ENCODE peak calls at places on chromosome 12, in four cellular contexts. A is SK-N-SH, Y is K562, J is HCT116. V is an unnamed sample.

GRCh38 chr12:34396006-34396860 is 373.9 kb downstream of the ALG10 start:
- DNase-seq in A (peak), Y (no peak), J (no peak), V (no peak)

GRCh38 chr12:89949457-89950195 is 241.0 kb upstream of the ATP2B1 start:
- DNase-seq in A (no peak), Y (peak), J (no peak), V (peak)

GRCh38 chr12:62268956-62269355 is 8.8 kb downstream of the USP15 start:
- DNase-seq in A (no peak), Y (no peak), J (no peak), V (no peak)

GRCh38 chr12:34294671-34295365 is 272.5 kb downstream of the ALG10 start:
- DNase-seq in A (no peak), Y (no peak), J (no peak), V (no peak)

GRCh38 chr12:58425481-58426392 is 484.4 kb downstream of the ATP23 start:
- DNase-seq in A (no peak), Y (no peak), J (peak), V (peak)

GRCh38 chr12:89161553-89161952 is 190.7 kb downstream of the DUSP6 start:
- DNase-seq in A (no peak), Y (no peak), J (no peak), V (no peak)

GRCh38 chr12:29639893-29640495 is 142.5 kb upstream of the OVCH1 start:
- DNase-seq in A (no peak), Y (no peak), J (no peak), V (no peak)

GRCh38 chr12:92292016-92292415 is 146.4 kb upstream of the BTG1 start:
- DNase-seq in A (no peak), Y (no peak), J (no peak), V (no peak)

GRCh38 chr12:75921687-75922289 is 109.8 kb downstream of the PHLDA1 start:
- DNase-seq in A (no peak), Y (no peak), J (no peak), V (no peak)

DNA sequence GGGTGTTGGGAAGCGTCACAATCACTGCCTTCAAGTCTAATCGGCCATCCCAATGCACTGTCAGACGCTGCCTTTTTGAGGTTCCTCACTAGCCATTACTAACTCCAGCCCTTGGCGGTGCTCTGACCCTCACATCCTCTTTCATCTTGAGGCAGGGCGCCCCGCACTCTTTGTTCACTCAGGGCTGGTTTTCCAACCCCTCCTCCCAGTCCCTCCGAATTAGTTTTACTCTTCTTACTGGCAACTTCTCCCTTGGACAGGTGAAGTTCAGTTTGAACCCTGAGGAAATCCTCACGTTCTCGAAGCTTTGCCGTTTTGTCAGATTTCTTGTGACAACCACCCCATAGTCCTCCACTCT is 601 bp downstream of the ZC3H10 start:
- DNase-seq in A (no peak), Y (no peak), J (no peak), V (no peak)
- TF ChIP-seq SIN3A in A (no peak), Y (no peak), J (no peak), V (no peak)

DNA sequence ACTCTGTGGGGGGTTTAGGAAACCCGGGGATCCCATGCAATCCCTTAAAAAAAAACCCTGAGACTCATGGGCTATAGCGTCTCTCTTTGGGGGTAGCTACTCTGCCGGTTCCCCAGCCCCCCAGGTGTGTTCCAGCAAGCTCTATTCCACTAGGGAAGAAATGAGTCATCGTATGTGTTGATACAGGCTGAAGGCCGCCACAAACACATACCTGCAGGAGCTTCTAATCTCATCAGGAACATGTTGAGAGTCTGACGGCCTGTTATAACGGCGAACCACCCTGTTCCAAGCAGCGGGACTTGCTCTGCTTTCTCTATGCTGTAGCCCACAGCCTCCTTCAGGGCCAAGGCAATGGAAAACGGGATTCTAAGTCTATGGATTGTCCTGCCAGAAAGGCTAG is 981 bp upstream of the KRT5 start:
- DNase-seq in A (no peak), Y (peak), J (peak), V (no peak)
- H3K27ac ChIP-seq in A (no peak), Y (no peak), J (peak), V (no peak)

GRCh38 chr12:69401940-69402339 is 42.4 kb downstream of the YEATS4 start:
- DNase-seq in A (no peak), Y (no peak), J (no peak), V (no peak)

GRCh38 chr12:69397978-69398377 is 38.4 kb downstream of the YEATS4 start:
- DNase-seq in A (no peak), Y (no peak), J (no peak), V (no peak)

GRCh38 chr12:69392146-69392928 is 32.8 kb downstream of the YEATS4 start:
- DNase-seq in A (no peak), Y (no peak), J (no peak), V (no peak)

GRCh38 chr12:69396963-69397362 is 37.4 kb downstream of the YEATS4 start:
- DNase-seq in A (no peak), Y (no peak), J (no peak), V (no peak)

DNA sequence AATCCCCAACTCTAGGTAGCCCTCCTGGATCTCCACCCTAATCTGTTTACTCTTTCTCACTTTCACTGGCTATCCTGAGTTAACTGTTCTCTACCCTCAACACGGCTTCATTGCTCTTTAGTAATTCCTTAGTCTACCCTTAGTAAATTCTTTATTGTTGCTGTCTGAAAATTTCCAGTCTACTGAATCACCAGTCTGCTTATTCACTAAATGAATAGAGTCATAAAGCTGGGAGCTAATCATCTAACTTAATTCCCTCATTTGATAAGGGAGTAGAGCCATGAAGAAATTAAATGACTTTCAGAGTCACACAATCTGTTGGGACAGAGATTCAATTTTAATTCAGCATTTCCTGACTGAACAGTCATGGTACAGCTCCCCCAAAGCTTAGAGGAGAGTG is 36.5 kb downstream of the YEATS4 start:
- DNase-seq in A (no peak), Y (no peak), J (no peak), V (no peak)
- TF ChIP-seq SIN3A in A (no peak), Y (no peak), J (no peak), V (no peak)

GRCh38 chr12:120762093-120762492 is 36.5 kb downstream of the ACADS start:
- DNase-seq in A (no peak), Y (no peak), J (no peak), V (no peak)

GRCh38 chr12:120763250-120763649 is 37.6 kb downstream of the ACADS start:
- DNase-seq in A (no peak), Y (no peak), J (no peak), V (no peak)

GRCh38 chr12:120764766-120765165 is 39.1 kb downstream of the ACADS start:
- DNase-seq in A (no peak), Y (no peak), J (no peak), V (no peak)

GRCh38 chr12:120767071-120768024 is 41.7 kb downstream of the ACADS start:
- DNase-seq in A (no peak), Y (no peak), J (no peak), V (no peak)

DNA sequence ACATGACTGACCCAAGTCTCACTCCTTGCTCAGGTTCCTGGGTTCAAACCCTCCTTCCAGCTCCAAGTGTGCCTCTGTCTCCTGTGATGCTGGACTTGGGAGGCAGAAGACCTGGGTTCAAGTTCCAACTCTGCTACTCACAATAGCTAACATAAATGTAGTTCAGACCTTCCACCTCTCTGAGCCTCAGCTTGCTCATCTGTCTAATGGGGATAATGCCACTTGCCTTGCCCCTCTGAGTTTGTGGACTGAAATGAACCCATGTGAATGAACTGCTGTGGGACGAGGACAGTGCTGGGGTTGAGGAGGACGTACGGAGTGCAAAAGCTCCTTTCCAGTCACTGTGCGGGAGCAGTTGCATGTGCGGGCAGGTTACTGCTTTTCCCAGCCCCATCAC is 40.9 kb downstream of the ACADS start:
- DNase-seq in A (no peak), Y (no peak), J (no peak), V (no peak)
- H3K27ac ChIP-seq in A (no peak), Y (no peak), J (no peak), V (no peak)

GRCh38 chr12:3931206-3931605 is 58.0 kb upstream of the PARP11 start:
- DNase-seq in A (no peak), Y (no peak), J (no peak), V (no peak)
- TF ChIP-seq SIN3A in A (no peak), Y (no peak), J (no peak), V (no peak)

GRCh38 chr12:6045438-6045837 is 79.0 kb downstream of the VWF start:
- DNase-seq in A (no peak), Y (no peak), J (no peak), V (no peak)

GRCh38 chr12:6047249-6048227 is 76.9 kb downstream of the VWF start:
- DNase-seq in A (no peak), Y (no peak), J (no peak), V (no peak)

GRCh38 chr12:6049587-6049986 is 74.9 kb downstream of the VWF start:
- DNase-seq in A (no peak), Y (no peak), J (no peak), V (no peak)

GRCh38 chr12:6044082-6044481 is 80.4 kb downstream of the VWF start:
- DNase-seq in A (peak), Y (no peak), J (no peak), V (no peak)

GRCh38 chr12:6046511-6047180 is 77.8 kb downstream of the VWF start:
- DNase-seq in A (no peak), Y (no peak), J (no peak), V (no peak)
- H3K27ac ChIP-seq in A (no peak), Y (no peak), J (no peak), V (no peak)

GRCh38 chr12:120353556-120354317 is 15.2 kb downstream of the MSI1 start:
- DNase-seq in A (no peak), Y (no peak), J (no peak), V (no peak)
- TF ChIP-seq SIN3A in A (no peak), Y (no peak), J (no peak), V (no peak)